ENCODE peak calls at places on chromosomes 13 and 19, in four cellular contexts. E is kidney, W is right atrium auricular region, K is neural crest cell. D is an unnamed sample.

GRCh38 chr19:49094505-49095482 is 9.5 kb downstream of the SNRNP70 start:
- DNase-seq in E (no peak), K (no peak), W (peak), D (no peak)

GRCh38 chr19:40143612-40144011 is 47.6 kb upstream of the MAP3K10 start:
- DNase-seq in W (no peak), K (no peak), E (no peak), D (no peak)

GRCh38 chr13:93226623-93227279 is at the start of gene GPC6:
- DNase-seq in W (no peak), K (peak), E (peak), D (no peak)

GRCh38 chr13:49240017-49240416 is 7.7 kb upstream of the CDADC1 start:
- DNase-seq in E (no peak), K (no peak), W (no peak), D (no peak)

GRCh38 chr19:1247747-1248453 is 483 bp upstream of the MIDN start:
- DNase-seq in E (peak), K (no peak), W (peak), D (no peak)

GRCh38 chr13:25300861-25301346 is 521 bp upstream of the NUP58 start:
- DNase-seq in W (no peak), K (no peak), E (peak), D (no peak)

GRCh38 chr13:50080856-50081105 is 65.5 kb downstream of the KCNRG start:
- DNase-seq in W (no peak), K (no peak), E (no peak), D (no peak)

GRCh38 chr13:31722684-31723083 is 16.6 kb upstream of the RXFP2 start:
- DNase-seq in K (no peak), W (no peak), E (no peak), D (no peak)

GRCh38 chr19:38070573-38070972 is 153.4 kb downstream of the DPF1 start:
- DNase-seq in E (no peak), W (no peak), K (no peak), D (no peak)

GRCh38 chr13:48567521-48568331 is 34.8 kb upstream of the RCBTB2 start:
- DNase-seq in K (no peak), E (no peak), W (no peak), D (no peak)

GRCh38 chr19:3608079-3608641 is 1.5 kb upstream of the TBXA2R start:
- DNase-seq in K (no peak), W (no peak), E (no peak), D (no peak)

GRCh38 chr13:80975903-80976302 is 635.0 kb upstream of the SPRY2 start:
- DNase-seq in E (no peak), W (no peak), K (no peak), D (no peak)

GRCh38 chr19:48796468-48797083 is 14.3 kb downstream of the BCAT2 start:
- DNase-seq in W (no peak), K (no peak), E (peak), D (no peak)

DNA sequence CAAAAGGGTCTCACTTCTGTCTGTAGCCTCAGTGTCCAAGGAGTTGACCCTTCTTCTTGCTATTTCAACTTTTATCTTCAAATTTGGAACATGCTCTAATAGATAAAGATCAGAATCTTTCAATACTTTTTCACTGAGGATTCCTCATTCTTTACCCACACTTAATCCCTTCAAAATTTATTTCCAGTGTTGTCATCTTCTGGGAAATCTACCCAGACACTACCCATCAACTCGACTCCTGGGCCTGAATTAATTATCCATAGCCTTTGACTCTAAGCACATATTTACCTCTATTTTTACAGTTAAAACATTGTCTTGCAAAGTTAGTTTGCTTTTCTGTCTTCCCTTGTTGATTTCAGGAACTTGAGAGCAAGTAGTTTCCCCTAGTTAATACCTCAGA is 1022.5 kb downstream of the PCDH9 start:
- DNase-seq in W (no peak), E (no peak), K (no peak), D (no peak)
- TF ChIP-seq CTCF in W (no peak), E (no peak), K (no peak), D (no peak)

GRCh38 chr19:31357315-31357673 is 8.1 kb upstream of the TSHZ3 start:
- DNase-seq in K (no peak), E (no peak), W (no peak), D (no peak)
- TF ChIP-seq CTCF in K (peak), E (no peak), W (no peak), D (peak)

GRCh38 chr19:34370117-34370516 is 5.1 kb downstream of the GPI start:
- DNase-seq in W (no peak), K (no peak), E (no peak), D (no peak)
- TF ChIP-seq CTCF in W (no peak), K (no peak), E (no peak), D (no peak)

GRCh38 chr19:55667958-55668357 is 7.1 kb upstream of the EPN1 start:
- DNase-seq in K (no peak), E (peak), W (no peak), D (no peak)

GRCh38 chr19:55668603-55669348 is 6.2 kb upstream of the EPN1 start:
- DNase-seq in K (no peak), E (peak), W (no peak), D (no peak)

GRCh38 chr19:55670280-55671053 is 4.6 kb upstream of the EPN1 start:
- DNase-seq in E (peak), K (no peak), W (peak), D (peak)

GRCh38 chr19:55671054-55671378 is 4.0 kb upstream of the EPN1 start:
- DNase-seq in E (no peak), K (no peak), W (no peak), D (no peak)

GRCh38 chr19:55669418-55670279 is 5.4 kb upstream of the EPN1 start:
- DNase-seq in K (no peak), W (no peak), E (peak), D (no peak)
- TF ChIP-seq CTCF in K (no peak), W (no peak), E (no peak), D (no peak)

GRCh38 chr13:45121421-45121820 is 1.1 kb downstream of the GTF2F2 start:
- DNase-seq in E (no peak), K (no peak), W (no peak), D (no peak)
- TF ChIP-seq CTCF in E (no peak), K (peak), W (no peak), D (peak)

GRCh38 chr13:108269601-108270328 is at the start of gene TNFSF13B:
- DNase-seq in K (no peak), W (peak), E (peak), D (no peak)
- TF ChIP-seq CTCF in K (no peak), W (no peak), E (no peak), D (no peak)

GRCh38 chr13:90869580-90869979 is 477.9 kb upstream of the MIR17HG start:
- DNase-seq in K (no peak), W (no peak), E (no peak), D (no peak)

GRCh38 chr13:90868321-90868920 is 479.1 kb upstream of the MIR17HG start:
- DNase-seq in E (no peak), W (no peak), K (peak), D (no peak)

GRCh38 chr13:90872491-90873025 is 474.9 kb upstream of the MIR17HG start:
- DNase-seq in E (no peak), K (no peak), W (no peak), D (no peak)

GRCh38 chr13:90867336-90867683 is 480.2 kb upstream of the MIR17HG start:
- DNase-seq in E (peak), K (peak), W (peak), D (peak)
- TF ChIP-seq CTCF in E (peak), K (peak), W (peak), D (peak)

GRCh38 chr13:111046590-111047141 is 68.4 kb upstream of the ARHGEF7 start:
- DNase-seq in K (no peak), W (peak), E (no peak), D (no peak)
- TF ChIP-seq CTCF in K (no peak), W (peak), E (peak), D (peak)